ENCODE peak calls at places on chromosomes 3 and 15, in six cellular contexts. O is lung, K is IMR-90, Y is thoracic aorta, I is sigmoid colon, U is retinal pigment epithelial cell. T is an unnamed sample.

GRCh38 chr15:48330045-48330840 is 986 bp upstream of the DUT start:
- DNase-seq in Y (no peak), O (no peak), I (no peak), U (no peak), K (peak; percentile 8), T (peak; percentile 30)

GRCh38 chr3:194087995-194088841 is 47.7 kb upstream of the HES1 start:
- DNase-seq in Y (no peak), O (no peak), K (no peak), I (no peak), U (no peak), T (no peak)

GRCh38 chr3:157335677-157336076 is 101.0 kb upstream of the PTX3 start:
- DNase-seq in K (peak; percentile 82), U (peak; percentile 47), O (no peak), I (no peak), Y (no peak), T (peak; percentile 71)

GRCh38 chr3:100994809-100995208 is 1.6 kb upstream of the ABI3BP start:
- DNase-seq in I (no peak), Y (no peak), O (no peak), K (no peak), U (no peak), T (no peak)

GRCh38 chr3:168801792-168802191 is 706.1 kb upstream of the GOLIM4 start:
- DNase-seq in I (no peak), Y (no peak), U (peak; percentile 26), O (no peak), K (peak; percentile 80), T (peak; percentile 53)

GRCh38 chr3:97804471-97804870 is 17.3 kb upstream of the CRYBG3 start:
- DNase-seq in U (no peak), I (no peak), K (peak; percentile 10), Y (no peak), O (no peak), T (no peak)

GRCh38 chr3:10198761-10199688 is 34.3 kb downstream of the IRAK2 start:
- DNase-seq in O (peak; percentile 37), K (peak; percentile 88), I (no peak), U (no peak), Y (no peak), T (peak; percentile 59)

GRCh38 chr15:72319360-72319984 is 485 bp downstream of the CELF6 start:
- DNase-seq in U (no peak), O (peak; percentile 65), I (peak; percentile 68), K (peak; percentile 47), Y (no peak), T (peak; percentile 42)

GRCh38 chr3:170908235-170909116 is at the start of gene EIF5A2:
- DNase-seq in I (peak; percentile 97), U (peak; percentile 85), K (peak; percentile 93), Y (peak; percentile 93), O (peak; percentile 92), T (peak; percentile 98)

GRCh38 chr15:74897300-74897701 is 7.5 kb downstream of the MPI start:
- DNase-seq in Y (no peak), I (no peak), K (no peak), O (no peak), U (no peak), T (no peak)

GRCh38 chr3:160720123-160720746 is 35.8 kb upstream of the PPM1L start:
- DNase-seq in U (no peak), I (no peak), O (no peak), K (no peak), Y (no peak), T (peak; percentile 14)

GRCh38 chr15:33234019-33234418 is 39.5 kb upstream of the FMN1 start:
- DNase-seq in K (peak; percentile 45), U (no peak), I (no peak), O (no peak), Y (no peak), T (peak; percentile 63)

GRCh38 chr3:150097588-150097890 is 126.8 kb upstream of the PFN2 start:
- DNase-seq in O (no peak), I (no peak), U (no peak), Y (no peak), K (peak; percentile 72), T (peak; percentile 75)

GRCh38 chr15:85748176-85748575 is 46.5 kb downstream of the KLHL25 start:
- DNase-seq in Y (no peak), I (peak; percentile 40), K (no peak), U (no peak), O (no peak), T (no peak)

GRCh38 chr3:76610150-76610549 is 429.7 kb upstream of the ROBO2 start:
- DNase-seq in K (no peak), O (no peak), U (no peak), I (no peak), Y (no peak), T (no peak)

GRCh38 chr15:65962187-65962586 is 92.9 kb downstream of the RAB11A start:
- DNase-seq in K (no peak), I (no peak), U (no peak), O (no peak), Y (no peak), T (no peak)

GRCh38 chr15:61871926-61872522 is 188.2 kb downstream of the VPS13C start:
- DNase-seq in O (no peak), Y (no peak), K (peak; percentile 20), U (no peak), I (no peak), T (peak; percentile 26)

GRCh38 chr15:88769161-88769971 is 33.9 kb upstream of the ACAN start:
- DNase-seq in Y (no peak), I (no peak), U (no peak), O (no peak), K (peak; percentile 5), T (peak; percentile 18)

GRCh38 chr15:77019476-77020331 is 24.8 kb downstream of the PSTPIP1 start:
- DNase-seq in O (no peak), I (no peak), Y (no peak), K (peak; percentile 60), U (peak; percentile 69), T (no peak)

GRCh38 chr3:1987983-1988382 is 110.7 kb upstream of the CNTN4 start:
- DNase-seq in Y (no peak), I (no peak), U (peak; percentile 23), O (no peak), K (no peak), T (no peak)

GRCh38 chr3:119937229-119937628 is 155.3 kb downstream of the NR1I2 start:
- DNase-seq in U (no peak), Y (no peak), K (peak; percentile 10), I (no peak), O (no peak), T (no peak)

GRCh38 chr3:114496021-114496434 is 202.2 kb downstream of the TIGIT start:
- DNase-seq in K (peak; percentile 72), I (no peak), U (no peak), O (no peak), Y (no peak), T (peak; percentile 86)

DNA sequence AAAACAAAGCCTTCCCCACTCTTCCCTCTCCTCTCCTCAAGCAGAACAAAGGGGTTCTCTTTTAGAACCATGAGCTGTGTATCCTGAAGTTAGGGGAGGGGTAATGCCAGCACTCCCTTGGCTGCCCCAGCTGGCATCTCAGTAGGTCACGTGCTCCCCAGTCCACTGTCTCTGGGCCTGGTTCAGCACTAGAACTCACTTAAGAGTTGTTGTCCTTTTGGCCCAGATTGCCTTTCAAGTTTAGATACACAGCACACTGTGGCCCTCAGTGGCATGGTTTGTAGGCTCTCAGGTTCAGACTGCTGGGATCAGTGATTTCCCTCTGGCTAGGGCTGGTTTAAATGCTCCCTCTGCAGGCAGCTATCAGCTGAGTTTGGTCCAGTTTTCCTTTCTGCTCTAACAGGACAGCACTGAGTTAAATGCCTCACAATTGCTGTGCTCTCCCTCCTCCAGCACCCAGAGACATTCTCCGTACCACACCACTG is 188.4 kb upstream of the ST8SIA2 start:
- DNase-seq in I (no peak), U (no peak), K (no peak), O (peak; percentile 2), Y (no peak), T (no peak)
- TF ChIP-seq CTCF in I (no peak), U (peak; percentile 41), K (no peak), O (no peak), Y (no peak), T (peak; percentile 12)

GRCh38 chr3:12444582-12445468 is 39.5 kb upstream of the TSEN2 start:
- DNase-seq in O (no peak), I (peak; percentile 48), Y (no peak), U (no peak), K (no peak), T (peak; percentile 50)
- H3K4me3 ChIP-seq in O (no peak overlapping the region), I (no peak overlapping the region), Y (no peak overlapping the region), U (no peak overlapping the region), K (no peak overlapping the region), T (no peak overlapping the region)

GRCh38 chr15:57619746-57620145 is 28.0 kb downstream of the MYZAP start:
- DNase-seq in K (no peak), U (no peak), I (no peak), O (no peak), Y (no peak), T (no peak)
- TF ChIP-seq CTCF in K (no peak), U (no peak), I (no peak), O (no peak), Y (no peak), T (no peak)

DNA sequence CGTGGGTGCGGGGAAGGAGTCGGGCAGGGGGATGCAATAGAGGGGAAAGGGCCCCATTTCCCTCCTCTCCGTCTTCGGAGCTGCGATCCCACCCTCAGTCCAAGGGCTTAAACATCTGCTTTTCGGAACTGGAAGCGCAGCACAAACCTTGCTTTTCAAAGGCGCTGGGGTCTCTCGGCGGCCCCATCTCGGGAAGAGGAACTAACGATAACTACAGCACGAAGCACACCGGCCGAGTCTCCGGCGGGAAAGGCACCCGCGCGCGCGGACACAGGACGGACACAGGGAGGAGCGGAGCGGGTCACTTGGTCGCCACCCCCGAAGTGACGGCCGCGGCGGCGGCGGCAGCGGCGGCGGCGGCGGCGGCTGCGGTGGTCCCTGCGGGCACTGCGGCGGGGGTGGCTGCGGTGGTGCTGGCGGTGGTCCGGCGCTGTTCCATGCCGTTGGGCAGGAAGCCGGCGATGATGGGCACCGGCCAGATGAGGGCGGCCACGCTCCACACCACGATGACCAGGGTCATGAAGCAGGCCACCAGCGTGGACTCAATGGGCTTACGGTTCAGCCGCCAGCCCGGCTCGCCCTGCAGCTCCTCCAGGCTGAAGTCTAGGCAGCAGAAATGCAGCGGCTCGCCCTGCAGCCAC is 1.1 kb downstream of the TMEM158 start:
- DNase-seq in K (peak; percentile 78), I (peak; percentile 82), Y (no peak), U (no peak), O (peak; percentile 74), T (peak; percentile 63)
- H3K4me3 ChIP-seq in K (peak overlapping the region; percentile 72), I (peak overlapping the region; percentile 61), Y (peak overlapping the region; percentile 74), U (peak overlapping the region; percentile 66), O (peak overlapping the region; percentile 53), T (peak overlapping the region; percentile 75)

T was measured in foreskin fibroblast.